ENCODE peak calls at places on chromosomes 3 and 15, in four cellular contexts. S is gastrocnemius medialis; R is upper lobe of left lung; Q is CD8-positive, alpha-beta T cell. H is an unnamed sample.

GRCh38 chr3:94374439-94375161 is 311.7 kb downstream of the NSUN3 start:
- DNase-seq in S (no peak), R (no peak), Q (no peak), H (no peak)

GRCh38 chr3:73060302-73060723 is 1.1 kb upstream of the EBLN2 start:
- DNase-seq in S (no peak), R (no peak), Q (no peak), H (no peak)

GRCh38 chr3:33453331-33453761 is 13.1 kb upstream of the UBP1 start:
- DNase-seq in S (no peak), R (peak; percentile 67), Q (no peak), H (no peak)

GRCh38 chr3:143000525-143000924 is 845 bp upstream of the U2SURP start:
- DNase-seq in S (no peak), R (no peak), Q (no peak), H (no peak)

GRCh38 chr3:127413871-127414270 is 126.0 kb upstream of the PRR20G start:
- DNase-seq in S (no peak), R (no peak), Q (no peak), H (no peak)

GRCh38 chr15:33068007-33068441 is 126.5 kb downstream of the FMN1 start:
- DNase-seq in S (peak; percentile 51), R (peak; percentile 79), Q (no peak), H (no peak)

GRCh38 chr3:135779590-135780235 is 185.8 kb upstream of the PPP2R3A start:
- DNase-seq in S (no peak), R (no peak), Q (no peak), H (no peak)

GRCh38 chr3:46449755-46450552 is 14.8 kb downstream of the LTF start:
- DNase-seq in S (no peak), R (no peak), Q (no peak), H (peak; percentile 34)

GRCh38 chr3:18376682-18377081 is 48.5 kb downstream of the SATB1 start:
- DNase-seq in S (no peak), R (no peak), Q (no peak), H (no peak)

GRCh38 chr3:80097674-80098073 is 329.9 kb upstream of the ROBO1 start:
- DNase-seq in S (no peak), R (no peak), Q (no peak), H (no peak)

GRCh38 chr3:180117381-180118163 is 80.8 kb upstream of the PEX5L start:
- DNase-seq in S (no peak), R (peak; percentile 29), Q (no peak), H (no peak)

GRCh38 chr3:121883507-121883906 is 10.7 kb upstream of the SLC15A2 start:
- DNase-seq in S (no peak), R (no peak), Q (no peak), H (no peak)

GRCh38 chr3:184466413-184466960 is 86.6 kb downstream of the CHRD start:
- DNase-seq in S (no peak), R (no peak), Q (no peak), H (peak; percentile 72)

GRCh38 chr3:191737742-191738141 is 276.8 kb downstream of the PYDC2 start:
- DNase-seq in S (no peak), R (no peak), Q (no peak), H (no peak)

GRCh38 chr3:184908859-184909258 is 96.9 kb downstream of the VPS8 start:
- DNase-seq in S (no peak), R (no peak), Q (no peak), H (no peak)

GRCh38 chr3:13042932-13043275 is 30.3 kb downstream of the IQSEC1 start:
- DNase-seq in S (no peak), R (no peak), Q (no peak), H (no peak)

GRCh38 chr3:13769422-13769821 is 110.4 kb downstream of the WNT7A start:
- DNase-seq in S (no peak), R (no peak), Q (no peak), H (no peak)

GRCh38 chr3:197674741-197675567 is 61.8 kb downstream of the RUBCN start:
- DNase-seq in S (no peak), R (peak; percentile 84), Q (no peak), H (no peak)

GRCh38 chr3:42084593-42084992 is 6.6 kb upstream of the TRAK1 start:
- DNase-seq in S (no peak), R (no peak), Q (no peak), H (no peak)

GRCh38 chr3:16048435-16049318 is 125.8 kb upstream of the GALNT15 start:
- DNase-seq in S (peak; percentile 53), R (no peak), Q (peak; percentile 19), H (no peak)

GRCh38 chr15:81225161-81225671 is 28.5 kb downstream of the IL16 start:
- DNase-seq in S (peak; percentile 66), R (no peak), Q (no peak), H (peak; percentile 82)

GRCh38 chr3:141412936-141413354 is 44.6 kb downstream of the ZBTB38 start:
- DNase-seq in S (peak; percentile 96), R (peak; percentile 56), Q (no peak), H (peak; percentile 95)

GRCh38 chr15:32867313-32867626 is 149.5 kb downstream of the GREM1 start:
- DNase-seq in S (no peak), R (no peak), Q (no peak), H (no peak)

GRCh38 chr15:59346951-59347350 is 25.7 kb downstream of the MYO1E start:
- DNase-seq in S (no peak), R (peak; percentile 54), Q (no peak), H (no peak)

GRCh38 chr15:92097473-92098178 is 244.1 kb downstream of the SLCO3A1 start:
- DNase-seq in S (no peak), R (no peak), Q (peak; percentile 14), H (no peak)

GRCh38 chr15:65829150-65829764 is 37.2 kb upstream of the DENND4A start:
- DNase-seq in S (no peak), R (no peak), Q (no peak), H (no peak)

GRCh38 chr3:88105325-88105724 is 44.4 kb upstream of the C3orf38 start:
- DNase-seq in S (no peak), R (no peak), Q (no peak), H (no peak)

GRCh38 chr3:168620854-168621253 is 525.1 kb upstream of the GOLIM4 start:
- DNase-seq in S (no peak), R (no peak), Q (no peak), H (no peak)

GRCh38 chr15:89845305-89845893 is 30.7 kb upstream of the ANPEP start:
- DNase-seq in S (no peak), R (no peak), Q (no peak), H (no peak)

GRCh38 chr15:37397266-37398022 is 297.1 kb upstream of the MEIS2 start:
- DNase-seq in S (no peak), R (no peak), Q (no peak), H (no peak)

GRCh38 chr15:74428442-74428787 is 5.3 kb downstream of the SEMA7A start:
- DNase-seq in S (no peak), R (no peak), Q (no peak), H (no peak)

GRCh38 chr15:60392601-60392985 is 5.2 kb downstream of the ANXA2 start:
- DNase-seq in S (no peak), R (no peak), Q (no peak), H (no peak)

GRCh38 chr3:190116551-190117067 is 4.1 kb downstream of the P3H2 start:
- DNase-seq in S (no peak), R (no peak), Q (no peak), H (no peak)

GRCh38 chr3:134563614-134564013 is 77.8 kb downstream of the CEP63 start:
- DNase-seq in S (no peak), R (no peak), Q (no peak), H (no peak)

GRCh38 chr3:50215529-50215928 is 10.5 kb downstream of the SLC38A3 start:
- DNase-seq in S (no peak), R (no peak), Q (no peak), H (no peak)
- H3K4me1 ChIP-seq in S (peaks cover 63% of the 10 kb centered on the region), R (no peaks in the 10 kb centered on the region), Q (no peaks in the 10 kb centered on the region), H (no peaks in the 10 kb centered on the region)

DNA sequence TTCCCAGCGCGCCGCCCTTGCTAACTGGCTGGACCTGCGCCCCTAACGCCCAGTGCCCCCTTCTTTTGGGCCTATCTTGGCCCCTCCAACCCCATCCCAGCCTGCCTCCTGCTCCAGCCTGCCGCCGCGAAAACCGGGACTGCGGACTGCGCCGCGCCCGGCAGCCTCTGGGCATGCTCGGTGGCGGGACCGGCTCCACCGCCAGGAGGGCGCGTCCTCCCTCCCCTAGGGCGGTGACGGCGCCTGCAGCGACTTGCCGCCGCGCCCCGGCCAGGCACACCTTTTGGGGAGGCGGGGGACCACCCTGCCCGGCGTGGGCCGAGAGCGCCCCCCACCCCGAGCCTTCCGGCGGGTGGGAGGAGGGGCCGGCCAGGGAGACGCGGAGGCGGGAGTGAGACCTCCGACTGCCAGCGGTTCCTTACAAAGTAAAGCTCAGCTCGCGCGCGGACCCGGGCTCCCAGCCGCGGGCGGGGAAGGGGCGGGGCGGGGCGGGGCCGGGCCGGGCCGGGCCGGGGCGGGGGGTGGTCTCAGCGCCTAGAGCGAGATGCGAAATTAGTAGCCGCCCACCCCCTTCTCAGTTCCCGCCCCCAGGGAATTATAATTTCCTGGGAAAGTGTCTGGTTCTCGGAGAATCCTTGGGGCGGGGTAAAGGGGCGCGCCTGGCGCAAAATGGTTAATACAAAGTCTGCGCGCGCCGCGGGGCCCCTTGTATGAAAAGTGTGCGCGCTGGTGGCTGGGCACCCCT is 225.0 kb upstream of the IL12A start:
- DNase-seq in S (peak; percentile 27), R (peak; percentile 94), Q (no peak), H (peak; percentile 67)
- H3K4me1 ChIP-seq in S (peaks cover 16% of the 10 kb centered on the region), R (peaks cover 49% of the 10 kb centered on the region), Q (peaks cover 3% of the 10 kb centered on the region), H (peaks cover 62% of the 10 kb centered on the region)

GRCh38 chr15:39304931-39305728 is 275.7 kb upstream of the THBS1 start:
- DNase-seq in S (no peak), R (no peak), Q (no peak), H (no peak)
- H3K4me1 ChIP-seq in S (no peaks in the 10 kb centered on the region), R (no peaks in the 10 kb centered on the region), Q (no peaks in the 10 kb centered on the region), H (no peaks in the 10 kb centered on the region)

DNA sequence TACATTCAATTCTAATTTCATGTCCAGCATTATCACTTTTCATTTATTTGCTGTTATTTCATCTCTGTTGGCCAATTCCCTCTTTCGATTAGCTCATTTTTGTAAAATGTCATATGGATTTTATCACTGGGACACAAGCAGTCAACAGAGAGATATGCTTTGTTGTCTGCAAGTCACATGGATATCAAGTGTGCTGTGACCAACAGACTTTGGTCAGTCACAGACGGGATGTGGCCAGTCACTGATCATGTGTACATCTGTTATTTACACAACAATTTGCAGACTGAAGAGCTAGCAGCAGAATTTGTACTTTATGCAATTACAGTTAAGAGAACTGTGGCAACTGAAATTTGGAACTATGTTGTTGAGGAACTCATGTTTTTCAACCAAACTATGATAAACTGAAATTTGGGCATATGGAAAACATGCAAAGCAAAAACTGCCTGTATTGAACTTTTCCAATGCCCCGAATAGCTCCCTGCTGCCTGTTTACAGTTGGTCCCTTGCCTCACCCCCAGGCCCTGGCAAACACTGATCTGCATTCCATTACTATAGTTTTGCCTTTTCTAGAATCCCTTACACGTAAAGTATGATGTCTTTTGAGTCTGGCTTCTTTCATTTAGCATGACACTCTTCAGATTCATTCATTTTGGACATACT is 104.4 kb downstream of the RPL22L1 start:
- DNase-seq in S (no peak), R (no peak), Q (no peak), H (no peak)
- H3K4me1 ChIP-seq in S (no peaks in the 10 kb centered on the region), R (no peaks in the 10 kb centered on the region), Q (no peaks in the 10 kb centered on the region), H (no peaks in the 10 kb centered on the region)

GRCh38 chr15:39625856-39626255 is 45.0 kb downstream of the THBS1 start:
- DNase-seq in S (no peak), R (no peak), Q (no peak), H (no peak)

GRCh38 chr15:39627456-39628130 is 46.7 kb downstream of the THBS1 start:
- DNase-seq in S (no peak), R (no peak), Q (no peak), H (no peak)

GRCh38 chr15:39623550-39623931 is 42.7 kb downstream of the THBS1 start:
- DNase-seq in S (no peak), R (no peak), Q (peak; percentile 30), H (no peak)

GRCh38 chr15:39624806-39625205 is 43.9 kb downstream of the THBS1 start:
- DNase-seq in S (peak; percentile 76), R (no peak), Q (peak; percentile 57), H (peak; percentile 87)

GRCh38 chr15:39625451-39625850 is 44.6 kb downstream of the THBS1 start:
- DNase-seq in S (no peak), R (no peak), Q (no peak), H (no peak)
- H3K4me1 ChIP-seq in S (peaks cover 26% of the 10 kb centered on the region), R (peaks cover 23% of the 10 kb centered on the region), Q (peaks cover 78% of the 10 kb centered on the region), H (no peaks in the 10 kb centered on the region)

H was measured in right atrium auricular region.